ENCODE peak calls at places on chromosomes 6 and 20, in six cellular contexts. J is hepatocyte; M is T-helper 2 cell; Y is HT1080; N is activated T-helper 1 cell treated with anti-CD3 and anti-CD28 coated beads, Interleukin-12 subunit alpha, Interleukin-12 subunit beta, Interleukin-2, Interleukin-4 antibody, amounts not matched to agents 30 ng/mL and 10 ng/mL and 1 ng/mL, durations not matched to agents 14 hours and 24 hours and 36 hours; I is HTR-8/SVneo. L is an unnamed sample.
A peak's percentile ranks its signal among the peaks of the same experiment; 100 is the strongest.

GRCh38 chr6:164010446-164011071 is 596.0 kb downstream of the QKI start:
- DNase-seq in J (no peak), M (no peak), Y (no peak), N (no peak), I (no peak), L (no peak)

GRCh38 chr6:29395331-29395730 is at the start of gene OR12D2:
- DNase-seq in J (no peak), M (no peak), Y (no peak), N (no peak), I (no peak), L (no peak)

GRCh38 chr6:53579338-53579737 is 34.4 kb upstream of the GCLC start:
- DNase-seq in J (no peak), M (no peak), Y (no peak), N (no peak), I (no peak), L (no peak)

GRCh38 chr6:44497807-44498206 is 110.3 kb downstream of the CDC5L start:
- DNase-seq in J (no peak), M (no peak), Y (no peak), N (no peak), I (no peak), L (no peak)

GRCh38 chr6:140671926-140672325 is 1297.5 kb upstream of the CITED2 start:
- DNase-seq in J (no peak), M (no peak), Y (peak; percentile 64), N (no peak), I (no peak), L (no peak)

GRCh38 chr20:31764641-31765305 is 25.7 kb downstream of the TPX2 start:
- DNase-seq in J (no peak), M (no peak), Y (no peak), N (no peak), I (no peak), L (peak; percentile 24)

GRCh38 chr6:32393660-32394420 is 13.1 kb downstream of the BTNL2 start:
- DNase-seq in J (peak; percentile 58), M (no peak), Y (peak; percentile 37), N (no peak), I (no peak), L (peak; percentile 38)

GRCh38 chr20:50337521-50338466 is 147.2 kb downstream of the CEBPB start:
- DNase-seq in J (no peak), M (no peak), Y (no peak), N (no peak), I (no peak), L (no peak)

GRCh38 chr6:129747588-129748112 is 37.7 kb upstream of the ARHGAP18 start:
- DNase-seq in J (no peak), M (no peak), Y (no peak), N (no peak), I (no peak), L (no peak)

GRCh38 chr20:13552061-13552460 is 86.7 kb downstream of the TASP1 start:
- DNase-seq in J (no peak), M (no peak), Y (peak; percentile 42), N (no peak), I (no peak), L (no peak)

GRCh38 chr6:23003671-23004598 is 434.6 kb downstream of the HDGFL1 start:
- DNase-seq in J (peak; percentile 77), M (no peak), Y (no peak), N (no peak), I (no peak), L (no peak)

GRCh38 chr20:35497780-35498189 is 31.7 kb downstream of the C20orf173 start:
- DNase-seq in J (no peak), M (no peak), Y (no peak), N (no peak), I (no peak), L (no peak)

GRCh38 chr20:38225240-38225899 is 35.2 kb downstream of the KIAA1755 start:
- DNase-seq in J (no peak), M (no peak), Y (no peak), N (no peak), I (no peak), L (no peak)

GRCh38 chr6:40721252-40721936 is 134.2 kb upstream of the LRFN2 start:
- DNase-seq in J (no peak), M (no peak), Y (no peak), N (no peak), I (no peak), L (no peak)

GRCh38 chr6:42230320-42231034 is 12.8 kb upstream of the MRPS10 start:
- DNase-seq in J (no peak), M (no peak), Y (peak; percentile 53), N (no peak), I (peak; percentile 27), L (no peak)

GRCh38 chr6:113662049-113662655 is 195.0 kb upstream of the MARCKS start:
- DNase-seq in J (no peak), M (no peak), Y (no peak), N (no peak), I (no peak), L (no peak)

GRCh38 chr6:70180904-70181599 is 121.8 kb downstream of the COL9A1 start:
- DNase-seq in J (no peak), M (no peak), Y (peak; percentile 45), N (no peak), I (no peak), L (no peak)

GRCh38 chr6:129621252-129621651 is 88.7 kb downstream of the ARHGAP18 start:
- DNase-seq in J (no peak), M (no peak), Y (no peak), N (no peak), I (no peak), L (peak; percentile 40)

GRCh38 chr20:19277381-19277780 is 64.9 kb downstream of the SLC24A3 start:
- DNase-seq in J (no peak), M (no peak), Y (no peak), N (no peak), I (no peak), L (no peak)

GRCh38 chr6:35181933-35182612 is 31.7 kb upstream of the SCUBE3 start:
- DNase-seq in J (peak; percentile 65), M (no peak), Y (peak; percentile 73), N (no peak), I (peak; percentile 71), L (peak; percentile 96)

GRCh38 chr20:63058696-63059335 is 52.1 kb upstream of the BHLHE23 start:
- DNase-seq in J (no peak), M (no peak), Y (no peak), N (no peak), I (no peak), L (no peak)

GRCh38 chr6:130853555-130854183 is 26.5 kb downstream of the SMLR1 start:
- DNase-seq in J (peak; percentile 28), M (no peak), Y (peak; percentile 13), N (no peak), I (peak; percentile 19), L (no peak)

GRCh38 chr6:25637211-25637610 is 14.8 kb upstream of the SCGN start:
- DNase-seq in J (no peak), M (no peak), Y (no peak), N (no peak), I (no peak), L (no peak)

GRCh38 chr6:128241221-128241620 is 279.2 kb downstream of the PTPRK start:
- DNase-seq in J (no peak), M (no peak), Y (no peak), N (no peak), I (no peak), L (no peak)

GRCh38 chr6:105649192-105649591 is 246.3 kb upstream of the PREP start:
- DNase-seq in J (no peak), M (no peak), Y (no peak), N (no peak), I (no peak), L (no peak)

GRCh38 chr20:17867546-17867945 is 101.0 kb downstream of the SNX5 start:
- DNase-seq in J (no peak), M (no peak), Y (no peak), N (no peak), I (no peak), L (no peak)

GRCh38 chr20:2775139-2775538 is 25.3 kb downstream of the CPXM1 start:
- DNase-seq in J (no peak), M (no peak), Y (no peak), N (no peak), I (no peak), L (no peak)

GRCh38 chr6:51559059-51559458 is 528.4 kb downstream of the PKHD1 start:
- DNase-seq in J (peak; percentile 33), M (no peak), Y (no peak), N (no peak), I (no peak), L (peak; percentile 21)

GRCh38 chr6:125781307-125781868 is 9.4 kb upstream of the NCOA7 start:
- DNase-seq in J (no peak), M (no peak), Y (peak; percentile 68), N (no peak), I (peak; percentile 21), L (no peak)

L was measured in trophoblast cell.